ENCODE peak calls at places on chromosome 2, in seven cellular contexts. One of them, this sample, is unnamed.

GRCh38 chr2:37713258-37713700 is 41.8 kb upstream of the CDC42EP3 start:
- DNase-seq in hepatic stellate cell: peak
- DNase-seq in A172: peak
- DNase-seq in mesendoderm: no peak
- DNase-seq in mesothelial cell of epicardium: no peak
- DNase-seq in posterior cingulate gyrus: no peak
- DNase-seq in T-helper 9 cell: no peak
- DNase-seq in this sample: no peak

GRCh38 chr2:237441605-237442004 is 27.6 kb upstream of the COL6A3 start:
- DNase-seq in mesothelial cell of epicardium: no peak
- DNase-seq in mesendoderm: no peak
- DNase-seq in A172: no peak
- DNase-seq in T-helper 9 cell: no peak
- DNase-seq in posterior cingulate gyrus: no peak
- DNase-seq in hepatic stellate cell: no peak
- DNase-seq in this sample: no peak

GRCh38 chr2:115771516-115771915 is 1329.1 kb downstream of the DPP10 start:
- DNase-seq in posterior cingulate gyrus: no peak
- DNase-seq in mesothelial cell of epicardium: no peak
- DNase-seq in A172: no peak
- DNase-seq in hepatic stellate cell: no peak
- DNase-seq in T-helper 9 cell: no peak
- DNase-seq in mesendoderm: no peak
- DNase-seq in this sample: no peak

GRCh38 chr2:120576509-120577474 is 158.9 kb upstream of the GLI2 start:
- DNase-seq in posterior cingulate gyrus: no peak
- DNase-seq in hepatic stellate cell: no peak
- DNase-seq in A172: no peak
- DNase-seq in mesendoderm: no peak
- DNase-seq in mesothelial cell of epicardium: no peak
- DNase-seq in T-helper 9 cell: no peak
- DNase-seq in this sample: no peak

GRCh38 chr2:187169108-187169713 is 278.8 kb downstream of the CALCRL start:
- DNase-seq in posterior cingulate gyrus: no peak
- DNase-seq in hepatic stellate cell: no peak
- DNase-seq in T-helper 9 cell: no peak
- DNase-seq in mesothelial cell of epicardium: no peak
- DNase-seq in mesendoderm: peak
- DNase-seq in A172: no peak
- DNase-seq in this sample: no peak

GRCh38 chr2:17791121-17791902 is 24.9 kb upstream of the MSGN1 start:
- DNase-seq in posterior cingulate gyrus: no peak
- DNase-seq in T-helper 9 cell: no peak
- DNase-seq in mesendoderm: no peak
- DNase-seq in mesothelial cell of epicardium: no peak
- DNase-seq in A172: no peak
- DNase-seq in hepatic stellate cell: no peak
- DNase-seq in this sample: no peak

GRCh38 chr2:201950606-201951005 is 83.0 kb upstream of the FZD7 start:
- DNase-seq in A172: no peak
- DNase-seq in hepatic stellate cell: no peak
- DNase-seq in mesothelial cell of epicardium: no peak
- DNase-seq in posterior cingulate gyrus: no peak
- DNase-seq in mesendoderm: peak
- DNase-seq in T-helper 9 cell: no peak
- DNase-seq in this sample: no peak

GRCh38 chr2:38264649-38265322 is 112.3 kb downstream of the ATL2 start:
- DNase-seq in mesothelial cell of epicardium: no peak
- DNase-seq in hepatic stellate cell: no peak
- DNase-seq in T-helper 9 cell: no peak
- DNase-seq in posterior cingulate gyrus: no peak
- DNase-seq in A172: peak
- DNase-seq in mesendoderm: no peak
- DNase-seq in this sample: no peak

GRCh38 chr2:62956646-62957045 is 94.0 kb upstream of the OTX1 start:
- DNase-seq in hepatic stellate cell: no peak
- DNase-seq in mesothelial cell of epicardium: no peak
- DNase-seq in posterior cingulate gyrus: no peak
- DNase-seq in mesendoderm: no peak
- DNase-seq in A172: no peak
- DNase-seq in T-helper 9 cell: no peak
- DNase-seq in this sample: peak

GRCh38 chr2:133092571-133092970 is 422.6 kb upstream of the LYPD1 start:
- DNase-seq in mesendoderm: no peak
- DNase-seq in T-helper 9 cell: no peak
- DNase-seq in hepatic stellate cell: no peak
- DNase-seq in posterior cingulate gyrus: no peak
- DNase-seq in A172: peak
- DNase-seq in mesothelial cell of epicardium: no peak
- DNase-seq in this sample: no peak

GRCh38 chr2:222882484-222882928 is 21.7 kb downstream of the ACSL3 start:
- DNase-seq in mesothelial cell of epicardium: no peak
- DNase-seq in T-helper 9 cell: no peak
- DNase-seq in hepatic stellate cell: no peak
- DNase-seq in posterior cingulate gyrus: no peak
- DNase-seq in mesendoderm: peak
- DNase-seq in A172: no peak
- DNase-seq in this sample: peak

GRCh38 chr2:234495801-234496441 is 960 bp downstream of the ARL4C start:
- DNase-seq in T-helper 9 cell: no peak
- DNase-seq in A172: no peak
- DNase-seq in mesothelial cell of epicardium: no peak
- DNase-seq in hepatic stellate cell: peak
- DNase-seq in mesendoderm: peak
- DNase-seq in posterior cingulate gyrus: peak
- DNase-seq in this sample: peak

GRCh38 chr2:99140860-99141109 is 722 bp upstream of the C2orf15 start:
- DNase-seq in A172: no peak
- DNase-seq in posterior cingulate gyrus: no peak
- DNase-seq in mesothelial cell of epicardium: no peak
- DNase-seq in hepatic stellate cell: peak
- DNase-seq in T-helper 9 cell: no peak
- DNase-seq in mesendoderm: no peak
- DNase-seq in this sample: no peak

GRCh38 chr2:160270571-160271113 is 70.6 kb upstream of the ITGB6 start:
- DNase-seq in A172: peak
- DNase-seq in mesendoderm: peak
- DNase-seq in posterior cingulate gyrus: no peak
- DNase-seq in mesothelial cell of epicardium: no peak
- DNase-seq in T-helper 9 cell: no peak
- DNase-seq in hepatic stellate cell: peak
- DNase-seq in this sample: no peak

GRCh38 chr2:231386446-231386845 is 9.1 kb upstream of the B3GNT7 start:
- DNase-seq in A172: peak
- DNase-seq in hepatic stellate cell: peak
- DNase-seq in mesothelial cell of epicardium: no peak
- DNase-seq in mesendoderm: no peak
- DNase-seq in posterior cingulate gyrus: no peak
- DNase-seq in T-helper 9 cell: no peak
- DNase-seq in this sample: no peak

GRCh38 chr2:100845141-100845991 is 25.4 kb downstream of the NPAS2 start:
- DNase-seq in mesendoderm: no peak
- DNase-seq in mesothelial cell of epicardium: no peak
- DNase-seq in posterior cingulate gyrus: no peak
- DNase-seq in A172: no peak
- DNase-seq in hepatic stellate cell: no peak
- DNase-seq in T-helper 9 cell: no peak
- DNase-seq in this sample: peak

GRCh38 chr2:138267161-138267901 is 234.2 kb upstream of the SPOPL start:
- DNase-seq in mesendoderm: no peak
- DNase-seq in mesothelial cell of epicardium: no peak
- DNase-seq in hepatic stellate cell: peak
- DNase-seq in A172: peak
- DNase-seq in T-helper 9 cell: no peak
- DNase-seq in posterior cingulate gyrus: no peak
- DNase-seq in this sample: no peak

GRCh38 chr2:24350826-24351626 is 9.3 kb downstream of the ITSN2 start:
- DNase-seq in posterior cingulate gyrus: no peak
- DNase-seq in mesendoderm: no peak
- DNase-seq in hepatic stellate cell: no peak
- DNase-seq in A172: no peak
- DNase-seq in mesothelial cell of epicardium: no peak
- DNase-seq in T-helper 9 cell: no peak
- DNase-seq in this sample: no peak

GRCh38 chr2:168518555-168519066 is 62.5 kb downstream of the CERS6 start:
- DNase-seq in posterior cingulate gyrus: no peak
- DNase-seq in A172: no peak
- DNase-seq in mesendoderm: peak
- DNase-seq in hepatic stellate cell: no peak
- DNase-seq in T-helper 9 cell: no peak
- DNase-seq in mesothelial cell of epicardium: no peak
- DNase-seq in this sample: no peak

GRCh38 chr2:235095569-235095968 is 143.8 kb downstream of the SH3BP4 start:
- DNase-seq in posterior cingulate gyrus: no peak
- DNase-seq in mesothelial cell of epicardium: no peak
- DNase-seq in mesendoderm: no peak
- DNase-seq in hepatic stellate cell: peak
- DNase-seq in T-helper 9 cell: no peak
- DNase-seq in A172: no peak
- DNase-seq in this sample: no peak

GRCh38 chr2:59182249-59182648 is 941.1 kb upstream of the FANCL start:
- DNase-seq in mesendoderm: peak
- DNase-seq in A172: peak
- DNase-seq in hepatic stellate cell: no peak
- DNase-seq in T-helper 9 cell: no peak
- DNase-seq in mesothelial cell of epicardium: no peak
- DNase-seq in posterior cingulate gyrus: no peak
- DNase-seq in this sample: peak

GRCh38 chr2:200765139-200765951 is 46.4 kb upstream of the BZW1 start:
- DNase-seq in A172: peak
- DNase-seq in hepatic stellate cell: no peak
- DNase-seq in mesendoderm: no peak
- DNase-seq in posterior cingulate gyrus: no peak
- DNase-seq in T-helper 9 cell: no peak
- DNase-seq in mesothelial cell of epicardium: no peak
- DNase-seq in this sample: no peak

GRCh38 chr2:138107288-138107687 is 143.0 kb downstream of the HNMT start:
- DNase-seq in mesendoderm: no peak
- DNase-seq in mesothelial cell of epicardium: no peak
- DNase-seq in A172: peak
- DNase-seq in hepatic stellate cell: no peak
- DNase-seq in T-helper 9 cell: no peak
- DNase-seq in posterior cingulate gyrus: no peak
- DNase-seq in this sample: no peak

GRCh38 chr2:71826299-71826698 is 321.4 kb downstream of the CYP26B1 start:
- DNase-seq in mesendoderm: no peak
- DNase-seq in T-helper 9 cell: no peak
- DNase-seq in mesothelial cell of epicardium: no peak
- DNase-seq in A172: no peak
- DNase-seq in hepatic stellate cell: no peak
- DNase-seq in posterior cingulate gyrus: no peak
- DNase-seq in this sample: no peak

GRCh38 chr2:120238728-120239487 is 13.7 kb upstream of the RALB start:
- DNase-seq in mesothelial cell of epicardium: no peak
- DNase-seq in hepatic stellate cell: peak
- DNase-seq in mesendoderm: no peak
- DNase-seq in T-helper 9 cell: no peak
- DNase-seq in posterior cingulate gyrus: no peak
- DNase-seq in A172: peak
- DNase-seq in this sample: no peak

GRCh38 chr2:200736646-200737274 is 75.0 kb upstream of the BZW1 start:
- DNase-seq in posterior cingulate gyrus: no peak
- DNase-seq in hepatic stellate cell: no peak
- DNase-seq in T-helper 9 cell: no peak
- DNase-seq in mesendoderm: peak
- DNase-seq in mesothelial cell of epicardium: no peak
- DNase-seq in A172: no peak
- DNase-seq in this sample: no peak

GRCh38 chr2:199465988-199466703 is 8.4 kb upstream of the SATB2 start:
- DNase-seq in A172: no peak
- DNase-seq in mesothelial cell of epicardium: no peak
- DNase-seq in posterior cingulate gyrus: no peak
- DNase-seq in mesendoderm: peak
- DNase-seq in T-helper 9 cell: no peak
- DNase-seq in hepatic stellate cell: no peak
- DNase-seq in this sample: no peak

GRCh38 chr2:9613291-9613690 is 17.5 kb downstream of the YWHAQ start:
- DNase-seq in T-helper 9 cell: no peak
- DNase-seq in mesendoderm: no peak
- DNase-seq in mesothelial cell of epicardium: no peak
- DNase-seq in hepatic stellate cell: peak
- DNase-seq in A172: no peak
- DNase-seq in posterior cingulate gyrus: no peak
- DNase-seq in this sample: no peak

GRCh38 chr2:31138037-31138962 is at the start of gene GALNT14:
- DNase-seq in mesothelial cell of epicardium: peak
- DNase-seq in T-helper 9 cell: no peak
- DNase-seq in hepatic stellate cell: peak
- DNase-seq in posterior cingulate gyrus: peak
- DNase-seq in A172: no peak
- DNase-seq in mesendoderm: peak
- DNase-seq in this sample: no peak

GRCh38 chr2:189341077-189341476 is 100.2 kb upstream of the WDR75 start:
- DNase-seq in hepatic stellate cell: no peak
- DNase-seq in mesothelial cell of epicardium: no peak
- DNase-seq in T-helper 9 cell: no peak
- DNase-seq in A172: no peak
- DNase-seq in mesendoderm: no peak
- DNase-seq in posterior cingulate gyrus: no peak
- DNase-seq in this sample: no peak